ENCODE peak calls at places on chromosomes 7 and 10, in five cellular contexts. M is HL-60, W is left ventricle myocardium inferior, A is tibial artery, T is tibial nerve. U is an unnamed sample.

GRCh38 chr10:124530215-124530665 is 68.6 kb downstream of the LHPP start:
- DNase-seq in T (peak; percentile 76), M (peak; percentile 60), A (peak; percentile 85), W (peak; percentile 87), U (peak; percentile 90)

GRCh38 chr10:101972761-101973160 is 83.2 kb downstream of the ARMH3 start:
- DNase-seq in W (no peak), A (no peak), T (no peak), M (no peak), U (no peak)

GRCh38 chr7:94149776-94150545 is 145.8 kb upstream of the BET1 start:
- DNase-seq in T (no peak), M (no peak), A (no peak), W (no peak), U (no peak)

GRCh38 chr7:21429786-21430574 is 2.1 kb downstream of the SP4 start:
- DNase-seq in W (no peak), A (no peak), T (no peak), M (no peak), U (no peak)

GRCh38 chr10:126391162-126391880 is 3.0 kb upstream of the ADAM12 start:
- DNase-seq in T (no peak), M (no peak), W (no peak), A (no peak), U (no peak)

GRCh38 chr7:876077-876971 is at the start of gene GET4:
- DNase-seq in M (peak; percentile 96), A (peak; percentile 94), T (peak; percentile 96), W (peak; percentile 96), U (peak; percentile 100)

GRCh38 chr7:129363-130221 is 62.8 kb upstream of the FAM20C start:
- DNase-seq in T (no peak), W (no peak), M (no peak), A (peak; percentile 74), U (no peak)

GRCh38 chr7:148480479-148481146 is 110.0 kb upstream of the C7orf33 start:
- DNase-seq in W (no peak), T (no peak), M (no peak), A (no peak), U (no peak)

GRCh38 chr7:12703881-12704280 is 16.4 kb downstream of the ARL4A start:
- DNase-seq in W (no peak), T (no peak), A (no peak), M (no peak), U (no peak)

GRCh38 chr10:58704226-58705200 is 191.8 kb downstream of the BICC1 start:
- DNase-seq in W (no peak), T (no peak), M (no peak), A (no peak), U (no peak)

GRCh38 chr10:48659790-48660189 is 24.9 kb upstream of the WDFY4 start:
- DNase-seq in W (no peak), T (no peak), A (no peak), M (no peak), U (no peak)

GRCh38 chr10:62019013-62019684 is 117.7 kb downstream of the ARID5B start:
- DNase-seq in W (no peak), A (no peak), T (no peak), M (no peak), U (no peak)

GRCh38 chr10:45640941-45641340 is 31.6 kb downstream of the ZFAND4 start:
- DNase-seq in M (no peak), W (no peak), T (no peak), A (no peak), U (no peak)

GRCh38 chr7:131620673-131621609 is 64.5 kb upstream of the PODXL start:
- DNase-seq in T (no peak), M (no peak), A (no peak), W (no peak), U (no peak)

GRCh38 chr7:40147371-40148246 is 12.8 kb downstream of the SUGCT start:
- DNase-seq in W (no peak), T (no peak), M (no peak), A (no peak), U (no peak)

GRCh38 chr7:12358694-12359093 is 45.0 kb downstream of the VWDE start:
- DNase-seq in T (no peak), W (no peak), M (no peak), A (no peak), U (no peak)

GRCh38 chr7:1144269-1144771 is 15.7 kb downstream of the ZFAND2A start:
- DNase-seq in A (no peak), W (peak; percentile 50), M (peak; percentile 38), T (no peak), U (no peak)

GRCh38 chr7:1852781-1853618 is 182.9 kb downstream of the ELFN1 start:
- DNase-seq in W (peak; percentile 12), M (no peak), T (no peak), A (no peak), U (no peak)

GRCh38 chr7:82700739-82701138 is 257.2 kb upstream of the CACNA2D1 start:
- DNase-seq in W (no peak), A (no peak), M (no peak), T (no peak), U (no peak)

GRCh38 chr10:2980791-2981360 is 86.5 kb upstream of the PFKP start:
- DNase-seq in T (no peak), A (no peak), M (no peak), W (no peak), U (no peak)

GRCh38 chr7:24932815-24933214 is 47.2 kb downstream of the OSBPL3 start:
- DNase-seq in M (no peak), T (no peak), A (no peak), W (no peak), U (no peak)

GRCh38 chr10:129328531-129328930 is 138.5 kb upstream of the MGMT start:
- DNase-seq in M (no peak), A (no peak), W (no peak), T (no peak), U (no peak)

GRCh38 chr7:128063025-128063560 is 31.9 kb upstream of the LRRC4 start:
- DNase-seq in T (no peak), M (no peak), W (no peak), A (no peak), U (no peak)

GRCh38 chr7:71486856-71487628 is 355.1 kb downstream of the GALNT17 start:
- DNase-seq in W (peak; percentile 18), M (no peak), T (no peak), A (peak; percentile 55), U (no peak)

GRCh38 chr7:129644634-129645230 is 33.2 kb downstream of the NRF1 start:
- DNase-seq in T (no peak), W (no peak), M (no peak), A (no peak), U (no peak)

GRCh38 chr7:27739301-27739913 is 555 bp upstream of the TAX1BP1 start:
- DNase-seq in T (no peak), A (no peak), W (peak; percentile 18), M (no peak), U (no peak)

GRCh38 chr10:131653550-131654470 is 247.0 kb upstream of the PPP2R2D start:
- DNase-seq in T (no peak), A (peak; percentile 9), W (no peak), M (no peak), U (no peak)

GRCh38 chr7:29400435-29400834 is 163.2 kb upstream of the PRR15 start:
- DNase-seq in T (no peak), A (no peak), W (no peak), M (no peak), U (no peak)

GRCh38 chr10:96470108-96470743 is 43.5 kb downstream of the TLL2 start:
- DNase-seq in A (no peak), W (no peak), T (no peak), M (no peak), U (no peak)

GRCh38 chr10:43966571-43966965 is 317.9 kb upstream of the ZNF32 start:
- DNase-seq in W (no peak), T (no peak), A (no peak), M (no peak), U (no peak)

GRCh38 chr10:34506773-34507172 is 308.3 kb downstream of the PARD3 start:
- DNase-seq in A (no peak), M (no peak), W (no peak), T (no peak), U (no peak)

GRCh38 chr7:129271500-129272355 is 46.9 kb downstream of the AHCYL2 start:
- DNase-seq in A (peak; percentile 29), T (no peak), W (no peak), M (peak; percentile 35), U (no peak)

GRCh38 chr7:19290936-19291335 is 145.7 kb upstream of the FERD3L start:
- DNase-seq in T (no peak), M (no peak), W (no peak), A (no peak), U (no peak)

DNA sequence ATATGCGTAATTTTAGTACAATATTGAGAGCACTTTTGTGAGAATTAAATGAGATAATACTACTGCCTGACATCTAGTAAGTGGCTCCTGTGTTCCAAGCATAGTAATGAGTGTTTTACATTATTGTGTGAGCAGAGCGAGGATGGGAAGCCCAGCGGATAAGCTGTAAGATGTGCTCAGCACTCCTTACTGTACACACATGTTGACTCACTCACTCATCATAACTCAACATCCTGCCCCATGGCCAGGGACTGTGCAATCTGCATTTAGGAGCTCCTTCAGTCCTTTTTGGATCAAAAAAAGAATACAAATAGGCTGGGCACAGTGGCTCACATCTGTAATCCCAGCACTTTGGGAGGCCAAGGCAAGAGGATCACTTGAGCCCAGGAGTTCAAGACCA is 72.9 kb upstream of the NEBL start:
- DNase-seq in A (no peak), T (no peak), M (no peak), W (no peak), U (no peak)
- TF ChIP-seq CTCF in A (no peak), T (no peak), M (no peak), W (no peak), U (no peak)

GRCh38 chr10:14556285-14556956 is 218.3 kb downstream of the FAM107B start:
- DNase-seq in W (no peak), A (no peak), T (no peak), M (no peak), U (no peak)
- TF ChIP-seq CTCF in W (peak; percentile 33), A (no peak), T (peak; percentile 7), M (no peak), U (peak; percentile 44)

GRCh38 chr10:24724381-24725228 is 918 bp upstream of the ARHGAP21 start:
- DNase-seq in M (peak; percentile 35), W (peak; percentile 98), T (peak; percentile 98), A (peak; percentile 99), U (peak; percentile 96)
- TF ChIP-seq CTCF in M (no peak), W (no peak), T (no peak), A (no peak), U (no peak)

DNA sequence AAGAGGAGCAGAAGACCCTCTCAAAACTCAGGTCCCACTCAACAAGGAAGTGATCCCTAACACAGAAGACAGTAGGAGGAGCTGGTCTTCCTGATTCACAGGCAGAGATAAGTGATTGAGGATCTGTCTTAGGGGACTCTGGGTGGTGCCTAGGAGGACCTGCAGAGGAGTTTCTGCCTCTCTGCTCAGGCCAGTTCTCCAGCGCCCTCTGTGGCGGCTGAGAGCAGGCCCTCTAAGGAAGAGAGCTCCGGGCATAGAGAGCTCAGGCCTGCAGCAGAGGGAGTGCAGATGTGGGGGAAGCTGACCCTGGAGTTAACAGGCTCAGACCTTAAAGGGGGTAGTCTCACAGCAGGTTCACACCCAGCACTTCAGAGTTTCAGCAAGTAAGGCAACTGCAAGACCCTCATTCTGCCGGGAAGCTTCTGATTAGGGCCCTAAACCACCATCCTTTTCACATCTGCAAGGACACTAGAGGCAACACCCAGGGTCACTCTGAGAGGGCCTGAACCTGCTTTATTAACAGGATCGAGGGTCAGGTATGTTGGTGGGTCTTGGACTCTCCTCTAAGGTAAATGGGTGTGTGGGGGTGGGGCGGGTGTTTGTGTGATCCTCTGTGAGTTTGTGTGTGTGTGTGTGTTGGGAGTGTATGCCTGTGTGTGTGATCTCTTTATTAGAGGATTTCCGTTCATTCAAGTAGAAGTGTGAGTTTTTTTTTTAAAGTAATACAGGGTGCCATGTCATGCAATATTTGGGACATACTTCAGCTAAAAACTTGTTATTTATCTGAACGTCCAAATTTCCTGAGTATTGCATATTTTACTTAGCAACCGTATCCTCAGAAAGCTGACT is 57.6 kb upstream of the TARP start:
- DNase-seq in W (no peak), M (no peak), A (no peak), T (no peak), U (no peak)
- TF ChIP-seq CTCF in W (no peak), M (no peak), A (no peak), T (no peak), U (no peak)